ENCODE peak calls at places on chromosomes 6 and 20, in four cellular contexts. One of them, this sample, is unnamed.
A peak's percentile ranks its signal among the peaks of the same experiment; 100 is the strongest.

GRCh38 chr20:45919951-45920794 is 8.2 kb upstream of the PLTP start:
- DNase-seq in fibroblast of pulmonary artery: peak; percentile 79
- DNase-seq in uterus: peak; percentile 72
- DNase-seq in progenitor cell of endocrine pancreas: no peak
- DNase-seq in this sample: no peak

GRCh38 chr20:50588034-50588736 is 78.0 kb downstream of the PTPN1 start:
- DNase-seq in progenitor cell of endocrine pancreas: peak; percentile 57
- DNase-seq in uterus: peak; percentile 67
- DNase-seq in fibroblast of pulmonary artery: peak; percentile 69
- DNase-seq in this sample: peak; percentile 91

GRCh38 chr20:48463916-48464315 is 363.9 kb downstream of the PREX1 start:
- DNase-seq in fibroblast of pulmonary artery: peak; percentile 48
- DNase-seq in uterus: peak; percentile 35
- DNase-seq in progenitor cell of endocrine pancreas: no peak
- DNase-seq in this sample: no peak

GRCh38 chr6:75893776-75894152 is 144.7 kb downstream of the MYO6 start:
- DNase-seq in fibroblast of pulmonary artery: no peak
- DNase-seq in progenitor cell of endocrine pancreas: no peak
- DNase-seq in uterus: no peak
- DNase-seq in this sample: no peak

GRCh38 chr20:19928379-19929360 is 88.5 kb upstream of the NAA20 start:
- DNase-seq in uterus: no peak
- DNase-seq in progenitor cell of endocrine pancreas: no peak
- DNase-seq in fibroblast of pulmonary artery: no peak
- DNase-seq in this sample: no peak

GRCh38 chr20:46361386-46361785 is 45.0 kb downstream of the ELMO2 start:
- DNase-seq in fibroblast of pulmonary artery: no peak
- DNase-seq in progenitor cell of endocrine pancreas: no peak
- DNase-seq in uterus: no peak
- DNase-seq in this sample: no peak

GRCh38 chr20:33777831-33778230 is 33.3 kb upstream of the CHMP4B start:
- DNase-seq in progenitor cell of endocrine pancreas: no peak
- DNase-seq in uterus: no peak
- DNase-seq in fibroblast of pulmonary artery: no peak
- DNase-seq in this sample: no peak

GRCh38 chr6:1336246-1336843 is 24.4 kb downstream of the FOXQ1 start:
- DNase-seq in progenitor cell of endocrine pancreas: peak; percentile 55
- DNase-seq in fibroblast of pulmonary artery: no peak
- DNase-seq in uterus: no peak
- DNase-seq in this sample: peak; percentile 22

GRCh38 chr6:12034349-12034748 is 22.2 kb downstream of the HIVEP1 start:
- DNase-seq in uterus: no peak
- DNase-seq in progenitor cell of endocrine pancreas: no peak
- DNase-seq in fibroblast of pulmonary artery: no peak
- DNase-seq in this sample: no peak

GRCh38 chr6:111840821-111841220 is 32.4 kb downstream of the FYN start:
- DNase-seq in fibroblast of pulmonary artery: no peak
- DNase-seq in progenitor cell of endocrine pancreas: no peak
- DNase-seq in uterus: no peak
- DNase-seq in this sample: no peak

GRCh38 chr6:94636780-94637385 is 940.5 kb upstream of the MANEA start:
- DNase-seq in fibroblast of pulmonary artery: peak; percentile 0
- DNase-seq in progenitor cell of endocrine pancreas: no peak
- DNase-seq in uterus: no peak
- DNase-seq in this sample: peak; percentile 15

GRCh38 chr20:31918471-31919105 is 33.3 kb downstream of the PDRG1 start:
- DNase-seq in progenitor cell of endocrine pancreas: no peak
- DNase-seq in fibroblast of pulmonary artery: no peak
- DNase-seq in uterus: no peak
- DNase-seq in this sample: no peak

GRCh38 chr6:123904228-123904627 is 100.6 kb downstream of the NKAIN2 start:
- DNase-seq in progenitor cell of endocrine pancreas: no peak
- DNase-seq in uterus: no peak
- DNase-seq in fibroblast of pulmonary artery: no peak
- DNase-seq in this sample: no peak

GRCh38 chr6:45493761-45494160 is 116.0 kb upstream of the SUPT3H start:
- DNase-seq in uterus: no peak
- DNase-seq in progenitor cell of endocrine pancreas: no peak
- DNase-seq in fibroblast of pulmonary artery: no peak
- DNase-seq in this sample: no peak

GRCh38 chr20:48728042-48728837 is 99.6 kb downstream of the PREX1 start:
- DNase-seq in fibroblast of pulmonary artery: no peak
- DNase-seq in uterus: no peak
- DNase-seq in progenitor cell of endocrine pancreas: no peak
- DNase-seq in this sample: no peak

GRCh38 chr6:128521302-128521632 is 868 bp upstream of the PTPRK start:
- DNase-seq in fibroblast of pulmonary artery: peak; percentile 61
- DNase-seq in uterus: no peak
- DNase-seq in progenitor cell of endocrine pancreas: no peak
- DNase-seq in this sample: no peak

GRCh38 chr20:38119446-38119845 is 45.6 kb downstream of the TGM2 start:
- DNase-seq in progenitor cell of endocrine pancreas: no peak
- DNase-seq in fibroblast of pulmonary artery: no peak
- DNase-seq in uterus: peak; percentile 56
- DNase-seq in this sample: no peak

GRCh38 chr6:51266569-51266968 is 447.9 kb downstream of the TFAP2B start:
- DNase-seq in fibroblast of pulmonary artery: no peak
- DNase-seq in progenitor cell of endocrine pancreas: no peak
- DNase-seq in uterus: no peak
- DNase-seq in this sample: no peak

GRCh38 chr20:45406260-45407066 is 1.6 kb upstream of the DBNDD2 start:
- DNase-seq in progenitor cell of endocrine pancreas: peak; percentile 40
- DNase-seq in fibroblast of pulmonary artery: peak; percentile 24
- DNase-seq in uterus: peak; percentile 75
- DNase-seq in this sample: peak; percentile 28

GRCh38 chr6:110068592-110068967 is 90.5 kb downstream of the GPR6 start:
- DNase-seq in uterus: no peak
- DNase-seq in progenitor cell of endocrine pancreas: no peak
- DNase-seq in fibroblast of pulmonary artery: no peak
- DNase-seq in this sample: no peak

GRCh38 chr6:170038251-170038650 is 252.6 kb downstream of the DLL1 start:
- DNase-seq in progenitor cell of endocrine pancreas: no peak
- DNase-seq in uterus: no peak
- DNase-seq in fibroblast of pulmonary artery: no peak
- DNase-seq in this sample: no peak

GRCh38 chr20:17161661-17162410 is 65.0 kb upstream of the PCSK2 start:
- DNase-seq in uterus: no peak
- DNase-seq in progenitor cell of endocrine pancreas: no peak
- DNase-seq in fibroblast of pulmonary artery: no peak
- DNase-seq in this sample: no peak

GRCh38 chr6:159252955-159253508 is 83.8 kb downstream of the FNDC1 start:
- DNase-seq in fibroblast of pulmonary artery: peak; percentile 64
- DNase-seq in uterus: no peak
- DNase-seq in progenitor cell of endocrine pancreas: no peak
- DNase-seq in this sample: peak; percentile 12

GRCh38 chr6:2556761-2557160 is 194.0 kb downstream of the MYLK4 start:
- DNase-seq in fibroblast of pulmonary artery: peak; percentile 41
- DNase-seq in uterus: no peak
- DNase-seq in progenitor cell of endocrine pancreas: no peak
- DNase-seq in this sample: no peak
- TF ChIP-seq CTCF in fibroblast of pulmonary artery: no peak
- TF ChIP-seq CTCF in uterus: no peak
- TF ChIP-seq CTCF in progenitor cell of endocrine pancreas: no peak
- TF ChIP-seq CTCF in this sample: no peak

GRCh38 chr20:7196481-7196880 is 429.0 kb downstream of the BMP2 start:
- DNase-seq in fibroblast of pulmonary artery: no peak
- DNase-seq in progenitor cell of endocrine pancreas: no peak
- DNase-seq in uterus: no peak
- DNase-seq in this sample: no peak
- TF ChIP-seq CTCF in fibroblast of pulmonary artery: no peak
- TF ChIP-seq CTCF in progenitor cell of endocrine pancreas: no peak
- TF ChIP-seq CTCF in uterus: no peak
- TF ChIP-seq CTCF in this sample: no peak

GRCh38 chr20:10898555-10898954 is 224.8 kb upstream of the JAG1 start:
- DNase-seq in fibroblast of pulmonary artery: peak; percentile 45
- DNase-seq in uterus: no peak
- DNase-seq in progenitor cell of endocrine pancreas: no peak
- DNase-seq in this sample: no peak

GRCh38 chr20:10906830-10907229 is 233.0 kb upstream of the JAG1 start:
- DNase-seq in progenitor cell of endocrine pancreas: no peak
- DNase-seq in uterus: no peak
- DNase-seq in fibroblast of pulmonary artery: no peak
- DNase-seq in this sample: no peak

GRCh38 chr20:10902174-10902573 is 228.4 kb upstream of the JAG1 start:
- DNase-seq in progenitor cell of endocrine pancreas: no peak
- DNase-seq in fibroblast of pulmonary artery: no peak
- DNase-seq in uterus: peak; percentile 26
- DNase-seq in this sample: no peak

GRCh38 chr20:10897341-10897740 is 223.5 kb upstream of the JAG1 start:
- DNase-seq in fibroblast of pulmonary artery: no peak
- DNase-seq in progenitor cell of endocrine pancreas: no peak
- DNase-seq in uterus: no peak
- DNase-seq in this sample: no peak

GRCh38 chr20:10902836-10903410 is 229.1 kb upstream of the JAG1 start:
- DNase-seq in fibroblast of pulmonary artery: peak; percentile 51
- DNase-seq in uterus: no peak
- DNase-seq in progenitor cell of endocrine pancreas: no peak
- DNase-seq in this sample: no peak
- TF ChIP-seq CTCF in fibroblast of pulmonary artery: no peak
- TF ChIP-seq CTCF in uterus: no peak
- TF ChIP-seq CTCF in progenitor cell of endocrine pancreas: no peak
- TF ChIP-seq CTCF in this sample: no peak

DNA sequence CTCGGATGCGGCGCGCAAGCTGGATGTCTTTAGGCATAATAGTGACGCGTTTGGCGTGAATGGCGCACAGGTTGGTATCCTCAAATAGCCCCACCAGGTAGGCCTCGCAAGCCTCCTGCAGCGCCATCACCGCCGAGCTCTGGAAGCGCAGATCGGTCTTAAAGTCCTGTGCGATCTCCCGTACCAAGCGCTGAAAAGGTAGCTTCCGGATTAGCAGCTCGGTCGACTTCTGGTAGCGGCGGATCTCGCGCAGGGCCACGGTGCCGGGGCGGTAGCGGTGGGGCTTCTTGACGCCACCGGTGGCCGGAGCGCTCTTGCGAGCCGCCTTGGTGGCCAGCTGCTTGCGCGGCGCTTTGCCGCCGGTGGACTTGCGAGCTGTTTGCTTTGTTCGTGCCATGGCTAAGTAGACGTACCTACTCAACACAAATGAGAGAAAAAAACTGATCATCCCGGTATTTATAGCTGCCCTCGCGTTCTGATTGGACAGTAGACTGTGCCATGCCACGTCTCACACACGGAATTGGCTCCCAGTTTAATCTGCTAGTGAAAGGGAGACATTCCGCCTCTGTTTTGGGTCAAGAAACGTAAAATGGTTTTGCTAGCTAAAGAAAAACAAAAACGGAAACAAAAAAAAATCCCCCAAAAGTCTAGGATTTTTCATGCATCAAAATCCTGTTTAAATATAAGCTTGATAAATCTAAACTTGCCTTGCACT is 40.1 kb downstream of the OR2B2 start:
- DNase-seq in uterus: peak; percentile 52
- DNase-seq in fibroblast of pulmonary artery: peak; percentile 99
- DNase-seq in progenitor cell of endocrine pancreas: peak; percentile 76
- DNase-seq in this sample: peak; percentile 85
- TF ChIP-seq CTCF in uterus: no peak
- TF ChIP-seq CTCF in fibroblast of pulmonary artery: peak; percentile 20
- TF ChIP-seq CTCF in progenitor cell of endocrine pancreas: peak; percentile 48
- TF ChIP-seq CTCF in this sample: no peak

This sample was measured in endothelial cell.